ENCODE peak calls at places on chromosomes 16 and 17, in nine cellular contexts. U, R, X, L, D, M, N, V and F are unnamed samples.

GRCh38 chr16:24178496-24178895 is 77.6 kb upstream of the CACNG3 start:
- DNase-seq in V (no peak), M (peak; percentile 13), D (no peak), R (no peak), U (no peak), L (no peak), N (no peak), X (no peak), F (peak; percentile 6)

GRCh38 chr16:87317766-87318121 is 552 bp upstream of the C16orf95 start:
- DNase-seq in L (no peak), M (peak; percentile 78), N (peak; percentile 41), U (no peak), R (peak; percentile 65), D (no peak), X (peak; percentile 83), V (peak; percentile 51), F (peak; percentile 74)

GRCh38 chr17:46876353-46876887 is 25.0 kb downstream of the WNT9B start:
- DNase-seq in L (no peak), U (peak; percentile 76), R (no peak), D (no peak), M (peak; percentile 73), V (peak; percentile 87), X (no peak), N (no peak), F (no peak)

GRCh38 chr17:28112199-28112995 is 69.9 kb downstream of the NLK start:
- DNase-seq in U (no peak), N (no peak), R (peak; percentile 78), D (no peak), X (no peak), L (no peak), M (no peak), V (no peak), F (peak; percentile 60)

GRCh38 chr16:18069683-18070082 is 266.9 kb downstream of the NPIPA8 start:
- DNase-seq in M (no peak), V (no peak), N (no peak), L (no peak), U (no peak), R (no peak), D (no peak), X (no peak), F (no peak)

GRCh38 chr17:54992797-54993639 is 24.5 kb downstream of the STXBP4 start:
- DNase-seq in V (peak; percentile 10), D (no peak), R (peak; percentile 57), M (peak; percentile 75), X (no peak), N (no peak), U (peak; percentile 74), L (no peak), F (peak; percentile 70)

GRCh38 chr17:74960739-74961342 is 11.7 kb downstream of the HID1 start:
- DNase-seq in U (no peak), V (no peak), X (peak; percentile 77), M (peak; percentile 87), L (peak; percentile 53), N (no peak), R (peak; percentile 25), D (no peak), F (peak; percentile 82)

GRCh38 chr17:82126479-82127314 is 28.7 kb upstream of the FASN start:
- DNase-seq in X (no peak), L (peak; percentile 39), U (no peak), D (no peak), M (no peak), V (no peak), N (no peak), R (no peak), F (no peak)

GRCh38 chr17:15184872-15185624 is 80.1 kb downstream of the PMP22 start:
- DNase-seq in D (no peak), V (no peak), R (no peak), X (no peak), M (peak; percentile 61), U (no peak), N (no peak), L (no peak), F (peak; percentile 68)

GRCh38 chr17:45371414-45372324 is 54.8 kb upstream of the MAP3K14 start:
- DNase-seq in V (peak; percentile 100), R (peak; percentile 99), D (peak; percentile 87), N (peak; percentile 15), L (peak; percentile 47), M (peak; percentile 95), X (peak; percentile 92), U (no peak), F (no peak)

GRCh38 chr17:1786708-1787107 is 24.8 kb downstream of the SERPINF1 start:
- DNase-seq in M (no peak), R (no peak), V (no peak), U (no peak), L (no peak), X (peak; percentile 20), D (no peak), N (no peak), F (no peak)